ENCODE peak calls at places on chromosomes 4 and X, in seven cellular contexts. F is heart right ventricle, O is thyroid gland, T is A549, G is colonic mucosa, V is neuronal stem cell, I is breast epithelium. A is an unnamed sample.

GRCh38 chr4:150318527-150318926 is 240.3 kb downstream of the DCLK2 start:
- DNase-seq in F (no peak), T (no peak), I (no peak), O (no peak), V (no peak), G (no peak), A (no peak)

GRCh38 chr4:8940792-8941491 is 69.3 kb upstream of the HMX1 start:
- DNase-seq in T (no peak), V (no peak), O (peak), I (no peak), F (no peak), G (peak), A (peak)

GRCh38 chr4:53586121-53586816 is 5.0 kb downstream of the LNX1 start:
- DNase-seq in T (no peak), F (peak), O (no peak), I (no peak), G (no peak), V (no peak), A (no peak)

GRCh38 chr4:52572936-52573485 is 86.1 kb downstream of the USP46 start:
- DNase-seq in O (no peak), G (no peak), V (no peak), F (no peak), T (no peak), I (no peak), A (no peak)

GRCh38 chr4:88958080-88958479 is 98.9 kb downstream of the FAM13A start:
- DNase-seq in G (no peak), V (no peak), F (no peak), O (peak), T (no peak), I (no peak), A (no peak)

GRCh38 chrX:152822383-152823086 is 8.0 kb downstream of the CETN2 start:
- DNase-seq in G (no peak), O (no peak), V (no peak), I (no peak), T (no peak), F (no peak), A (no peak)

GRCh38 chr4:113756005-113756410 is 5.5 kb downstream of the CAMK2D start:
- DNase-seq in V (no peak), G (no peak), T (no peak), O (no peak), I (no peak), F (no peak), A (no peak)

GRCh38 chr4:4801013-4801412 is 58.5 kb upstream of the MSX1 start:
- DNase-seq in G (no peak), F (no peak), O (no peak), I (no peak), V (no peak), T (no peak), A (no peak)

GRCh38 chrX:13432376-13432775 is 112.5 kb upstream of the ATXN3L start:
- DNase-seq in T (no peak), G (no peak), F (peak), V (no peak), O (peak), I (no peak), A (no peak)

GRCh38 chr4:54661686-54662085 is 3.9 kb downstream of the KIT start:
- DNase-seq in O (no peak), G (no peak), T (no peak), V (no peak), F (no peak), I (no peak), A (no peak)

GRCh38 chrX:314781-315595 is 3.6 kb downstream of the GTPBP6 start:
- DNase-seq in I (peak), V (no peak), T (no peak), O (peak), G (no peak), F (no peak), A (no peak)

GRCh38 chr4:54226399-54227260 is 2.5 kb upstream of the PDGFRA start:
- DNase-seq in T (no peak), V (peak), O (no peak), G (peak), F (peak), I (no peak), A (no peak)

GRCh38 chrX:51144828-51145442 is 187.7 kb upstream of the NUDT10 start:
- DNase-seq in V (peak), T (peak), G (peak), O (peak), F (no peak), I (no peak), A (no peak)

GRCh38 chr4:123871351-123871750 is 474.8 kb downstream of the SPRY1 start:
- DNase-seq in I (no peak), T (no peak), O (no peak), F (no peak), V (no peak), G (no peak), A (no peak)

GRCh38 chrX:1244164-1245076 is 24.2 kb upstream of the CSF2RA start:
- DNase-seq in I (no peak), O (peak), F (no peak), T (peak), V (peak), G (no peak), A (no peak)

GRCh38 chr4:76305033-76305687 is 1.4 kb upstream of the STBD1 start:
- DNase-seq in V (no peak), I (no peak), G (no peak), F (no peak), T (no peak), O (no peak), A (no peak)

GRCh38 chr4:4507923-4508322 is 33.9 kb downstream of the STX18 start:
- DNase-seq in O (no peak), F (no peak), V (no peak), G (no peak), T (peak), I (no peak), A (no peak)

GRCh38 chrX:361231-362145 is 25.2 kb downstream of the PPP2R3B start:
- DNase-seq in G (no peak), V (no peak), I (no peak), O (no peak), F (no peak), T (no peak), A (no peak)

GRCh38 chrX:12981880-12982279 is 7.0 kb downstream of the TMSB4X start:
- DNase-seq in G (no peak), V (no peak), T (no peak), F (no peak), I (no peak), O (no peak), A (no peak)

GRCh38 chr4:3300198-3300671 is 7.4 kb downstream of the RGS12 start:
- DNase-seq in V (no peak), F (no peak), T (no peak), G (peak), I (peak), O (peak), A (no peak)

GRCh38 chr4:7420661-7421040 is 14.1 kb downstream of the PSAPL1 start:
- DNase-seq in V (no peak), I (peak), G (no peak), T (no peak), F (no peak), O (peak), A (no peak)

GRCh38 chrX:149472620-149473019 is 32.5 kb downstream of the IDS start:
- DNase-seq in O (no peak), F (no peak), V (no peak), T (no peak), G (no peak), I (no peak), A (no peak)

GRCh38 chr4:170672571-170672970 is 582.8 kb upstream of the AADAT start:
- DNase-seq in V (no peak), G (no peak), T (no peak), O (no peak), F (no peak), I (no peak), A (no peak)

GRCh38 chr4:16025268-16025667 is 58.6 kb downstream of the PROM1 start:
- DNase-seq in O (no peak), I (no peak), T (no peak), G (no peak), V (no peak), F (no peak), A (peak)

GRCh38 chr4:2320152-2320551 is 58.2 kb upstream of the MXD4 start:
- DNase-seq in G (peak), V (no peak), F (no peak), I (no peak), T (no peak), O (no peak), A (peak)

GRCh38 chr4:123017636-123018390 is 95.4 kb upstream of the NUDT6 start:
- DNase-seq in I (no peak), F (no peak), G (no peak), V (no peak), O (peak), T (no peak), A (no peak)

GRCh38 chr4:114911141-114911540 is 202.3 kb downstream of the NDST4 start:
- DNase-seq in V (no peak), T (no peak), O (no peak), F (no peak), G (no peak), I (no peak), A (no peak)

GRCh38 chrX:8841911-8842310 is 40.7 kb upstream of the FAM9A start:
- DNase-seq in F (no peak), V (no peak), O (no peak), I (no peak), T (no peak), G (no peak), A (no peak)

GRCh38 chr4:176387571-176387970 is 67.8 kb downstream of the SPCS3 start:
- DNase-seq in T (no peak), I (no peak), F (no peak), O (no peak), V (no peak), G (no peak), A (no peak)

GRCh38 chr4:185566425-185566824 is 31.1 kb upstream of the PDLIM3 start:
- DNase-seq in G (no peak), F (peak), O (no peak), T (no peak), I (no peak), V (no peak), A (peak)

GRCh38 chrX:155094468-155095061 is 23.3 kb downstream of the BRCC3 start:
- DNase-seq in O (no peak), F (no peak), V (no peak), T (no peak), G (no peak), I (no peak), A (no peak)

GRCh38 chrX:104195489-104196084 is 29.3 kb downstream of the FAM199X start:
- DNase-seq in F (no peak), T (peak), O (no peak), G (peak), I (no peak), V (peak), A (no peak)

DNA sequence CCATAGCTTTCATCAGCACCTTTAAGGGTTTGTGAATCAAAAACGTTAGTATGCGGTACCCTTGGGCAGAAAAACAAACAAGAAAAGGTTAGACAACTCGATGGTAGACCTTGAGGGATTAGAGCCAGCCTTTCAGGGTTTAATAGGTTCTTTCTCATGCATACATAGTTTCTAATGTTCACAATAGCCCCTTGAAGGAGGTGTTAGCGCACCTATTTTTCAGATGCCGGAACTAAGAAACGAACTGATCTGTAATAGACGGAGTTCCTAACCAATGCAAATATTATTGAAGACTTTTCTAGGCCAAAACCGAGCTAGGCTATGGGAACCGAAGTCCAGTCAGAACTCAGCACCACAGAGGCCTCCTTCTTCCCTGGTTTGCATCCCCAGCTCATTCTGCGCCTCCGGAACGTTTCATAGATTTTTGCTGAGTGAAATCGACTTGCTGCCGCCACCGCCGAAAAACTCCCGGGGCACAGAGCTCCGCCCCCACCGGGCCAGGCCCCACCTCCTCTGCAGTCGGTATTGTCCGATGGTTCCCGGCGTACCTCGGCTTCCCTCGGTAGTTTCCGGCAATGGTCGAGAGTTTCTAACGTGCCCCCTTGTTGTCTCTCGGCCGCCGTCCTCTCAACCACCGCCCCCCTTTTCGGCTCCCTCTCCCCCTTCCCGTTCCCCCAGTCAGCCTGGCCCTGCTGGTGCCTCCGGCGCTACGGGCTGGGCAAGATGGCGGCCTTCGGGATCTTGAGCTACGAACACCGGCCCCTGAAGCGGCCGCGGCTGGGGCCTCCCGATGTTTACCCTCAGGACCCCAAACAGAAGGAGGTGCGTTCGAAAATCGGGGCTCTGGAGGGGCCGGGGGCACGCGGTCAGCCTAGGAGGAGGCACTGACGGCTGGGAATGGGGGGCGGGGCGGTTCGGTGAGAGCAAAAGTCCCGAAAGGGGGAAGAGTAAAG is at the start of gene MED12:
- DNase-seq in I (peak), F (peak), T (peak), O (peak), G (peak), V (peak), A (peak)
- H3K27ac ChIP-seq in I (peak), F (peak), T (peak), O (peak), G (peak), V (peak), A (peak)

DNA sequence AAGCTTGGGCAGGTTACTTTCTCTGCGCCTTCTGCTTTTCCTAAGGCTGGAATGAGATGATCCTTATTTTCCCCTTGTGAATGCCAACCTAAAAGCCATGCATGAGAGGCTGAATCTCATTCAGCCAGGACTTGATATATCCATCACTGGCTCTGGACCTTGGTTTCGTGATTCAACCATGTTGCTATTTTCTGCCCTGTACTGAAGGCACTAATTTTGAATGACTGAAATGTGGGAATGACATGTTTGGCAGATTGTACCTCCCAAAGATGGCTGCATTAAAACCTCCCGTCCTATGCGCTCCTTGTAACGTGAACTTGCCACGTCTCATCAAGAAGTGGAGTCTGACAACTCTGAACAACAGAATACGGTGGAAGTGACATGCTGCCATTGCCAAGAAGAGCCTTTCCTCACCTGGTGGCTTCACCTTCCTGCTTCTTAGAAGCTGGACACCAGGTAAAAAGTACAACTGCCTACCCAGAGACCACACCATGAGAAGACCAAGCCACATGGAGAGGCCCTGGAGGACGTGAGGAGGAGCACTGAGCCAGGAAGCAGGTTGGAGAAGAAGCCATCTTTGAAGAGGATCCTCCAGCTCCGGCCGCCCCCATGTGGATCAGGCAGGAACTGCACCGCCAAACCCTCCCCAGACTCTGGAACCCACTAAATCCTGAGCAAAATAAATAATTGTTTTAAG is 174.5 kb downstream of the NSUN7 start:
- DNase-seq in G (peak), V (peak), O (peak), F (peak), I (no peak), T (peak), A (no peak)
- H3K27ac ChIP-seq in G (no peak), V (no peak), O (no peak), F (no peak), I (peak), T (no peak), A (no peak)

DNA sequence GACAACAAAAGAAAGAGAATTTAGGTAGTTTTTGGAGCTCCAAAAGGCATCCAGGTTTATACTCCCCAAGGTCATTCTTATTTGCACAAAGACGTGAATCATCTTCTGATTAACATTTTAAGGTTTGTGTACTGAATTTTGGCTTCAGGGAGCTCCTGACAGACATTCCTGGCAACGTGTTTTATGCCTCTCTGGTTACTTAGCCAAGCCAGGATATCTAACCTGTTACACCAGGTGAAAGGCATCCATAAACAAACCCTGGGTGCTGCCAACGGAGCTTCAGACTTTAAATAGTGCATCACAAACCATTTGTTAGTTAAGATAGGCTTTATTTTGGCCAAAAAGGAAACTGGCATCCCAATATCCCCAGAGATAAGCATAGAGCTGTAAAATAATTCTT is 997.3 kb downstream of the ARAP2 start:
- DNase-seq in O (no peak), F (no peak), V (no peak), I (no peak), G (no peak), T (no peak), A (no peak)
- H3K27ac ChIP-seq in O (no peak), F (no peak), V (no peak), I (no peak), G (no peak), T (no peak), A (no peak)

GRCh38 chr4:110622841-110623709 is at the start of gene PITX2:
- DNase-seq in V (peak), G (peak), T (no peak), O (peak), F (peak), I (no peak), A (peak)
- H3K27ac ChIP-seq in V (no peak), G (no peak), T (no peak), O (no peak), F (no peak), I (peak), A (peak)

GRCh38 chr4:169018406-169018805 is 8.4 kb upstream of the CBR4 start:
- DNase-seq in O (no peak), T (no peak), F (no peak), V (no peak), G (no peak), I (no peak), A (no peak)
- H3K27ac ChIP-seq in O (no peak), T (no peak), F (no peak), V (peak), G (no peak), I (peak), A (no peak)

A was measured in esophagus muscularis mucosa.